ENCODE peak calls at places on chromosomes 7 and 10, in eight cellular contexts. D is right lobe of liver, X is tibial nerve, V is prostate gland, M is spleen, E is stomach, N is HepG2, K is lower leg skin. L is an unnamed sample.

GRCh38 chr10:72329290-72330058 is 25.2 kb downstream of the DNAJB12 start:
- DNase-seq in E (peak), K (no peak), N (no peak), X (no peak), D (no peak), M (peak), V (no peak), L (no peak)

GRCh38 chr7:537911-538634 is 18.4 kb upstream of the PDGFA start:
- DNase-seq in E (peak), D (no peak), K (no peak), N (peak), V (no peak), M (peak), X (no peak), L (no peak)

GRCh38 chr10:71323407-71323806 is 4.3 kb downstream of the SLC29A3 start:
- DNase-seq in E (no peak), M (no peak), D (no peak), V (no peak), X (no peak), K (no peak), N (peak), L (peak)

GRCh38 chr7:111096997-111097396 is 6.1 kb downstream of the LRRN3 start:
- DNase-seq in D (no peak), M (no peak), N (no peak), X (no peak), E (no peak), K (no peak), V (no peak), L (no peak)

GRCh38 chr10:31768467-31768866 is 160.2 kb downstream of the ARHGAP12 start:
- DNase-seq in M (no peak), X (no peak), V (no peak), E (no peak), D (no peak), N (no peak), K (no peak), L (no peak)

GRCh38 chr7:131265227-131265626 is 62.4 kb upstream of the MKLN1 start:
- DNase-seq in N (no peak), M (no peak), X (no peak), E (no peak), D (no peak), K (no peak), V (no peak), L (no peak)

GRCh38 chr7:107594961-107595737 is 15.1 kb downstream of the BCAP29 start:
- DNase-seq in D (no peak), X (no peak), K (no peak), E (no peak), M (no peak), N (no peak), V (no peak), L (no peak)

GRCh38 chr7:95684037-95684436 is 87.7 kb upstream of the PDK4 start:
- DNase-seq in X (peak), D (no peak), N (peak), V (no peak), M (no peak), E (no peak), K (no peak), L (peak)

GRCh38 chr7:94206295-94206694 is 188.4 kb upstream of the COL1A2 start:
- DNase-seq in D (no peak), N (no peak), E (no peak), V (no peak), X (no peak), K (no peak), M (no peak), L (no peak)

GRCh38 chr10:75616076-75616475 is 184.7 kb downstream of the LRMDA start:
- DNase-seq in D (no peak), E (no peak), M (no peak), K (no peak), N (no peak), V (no peak), X (no peak), L (no peak)

GRCh38 chr7:157370761-157371160 is 34.0 kb downstream of the DNAJB6 start:
- DNase-seq in D (no peak), N (no peak), K (no peak), X (no peak), V (no peak), E (no peak), M (no peak), L (no peak)

GRCh38 chr7:1052031-1052818 is 7.9 kb downstream of the GPR146 start:
- DNase-seq in D (no peak), V (no peak), X (no peak), K (no peak), N (no peak), M (peak), E (no peak), L (no peak)

GRCh38 chr7:70243443-70243842 is 645.2 kb downstream of the AUTS2 start:
- DNase-seq in V (no peak), K (no peak), E (no peak), N (no peak), M (no peak), X (no peak), D (no peak), L (no peak)

GRCh38 chr10:73850863-73851461 is 23.4 kb downstream of the CAMK2G start:
- DNase-seq in X (peak), N (no peak), M (no peak), V (no peak), E (no peak), K (no peak), D (no peak), L (no peak)

GRCh38 chr7:144818516-144818915 is 17.3 kb downstream of the TPK1 start:
- DNase-seq in X (no peak), M (no peak), K (no peak), N (no peak), E (no peak), D (no peak), V (no peak), L (no peak)

GRCh38 chr10:122254831-122255230 is 16.3 kb upstream of the BTBD16 start:
- DNase-seq in E (no peak), V (no peak), N (no peak), K (no peak), X (no peak), M (peak), D (no peak), L (no peak)

GRCh38 chr7:27605689-27606269 is 56.9 kb downstream of the HIBADH start:
- DNase-seq in N (peak), M (no peak), D (no peak), V (no peak), E (no peak), K (no peak), X (peak), L (peak)

GRCh38 chr7:47725031-47725780 is 143.3 kb upstream of the TNS3 start:
- DNase-seq in D (no peak), K (no peak), X (no peak), N (peak), M (no peak), E (peak), V (no peak), L (no peak)

GRCh38 chr7:54995166-54995565 is 23.7 kb upstream of the EGFR start:
- DNase-seq in V (no peak), E (no peak), M (no peak), D (no peak), K (no peak), N (no peak), X (no peak), L (no peak)

GRCh38 chr7:28893888-28894287 is 64.2 kb downstream of the TRIL start:
- DNase-seq in D (no peak), V (no peak), N (no peak), X (no peak), E (no peak), K (no peak), M (no peak), L (no peak)

GRCh38 chr10:129049501-129049900 is 417.5 kb upstream of the MGMT start:
- DNase-seq in M (no peak), N (no peak), D (no peak), X (no peak), V (no peak), E (no peak), K (no peak), L (no peak)

GRCh38 chr7:158357898-158358821 is 229.5 kb downstream of the PTPRN2 start:
- DNase-seq in D (no peak), X (no peak), N (no peak), K (no peak), M (peak), V (no peak), E (no peak), L (no peak)

DNA sequence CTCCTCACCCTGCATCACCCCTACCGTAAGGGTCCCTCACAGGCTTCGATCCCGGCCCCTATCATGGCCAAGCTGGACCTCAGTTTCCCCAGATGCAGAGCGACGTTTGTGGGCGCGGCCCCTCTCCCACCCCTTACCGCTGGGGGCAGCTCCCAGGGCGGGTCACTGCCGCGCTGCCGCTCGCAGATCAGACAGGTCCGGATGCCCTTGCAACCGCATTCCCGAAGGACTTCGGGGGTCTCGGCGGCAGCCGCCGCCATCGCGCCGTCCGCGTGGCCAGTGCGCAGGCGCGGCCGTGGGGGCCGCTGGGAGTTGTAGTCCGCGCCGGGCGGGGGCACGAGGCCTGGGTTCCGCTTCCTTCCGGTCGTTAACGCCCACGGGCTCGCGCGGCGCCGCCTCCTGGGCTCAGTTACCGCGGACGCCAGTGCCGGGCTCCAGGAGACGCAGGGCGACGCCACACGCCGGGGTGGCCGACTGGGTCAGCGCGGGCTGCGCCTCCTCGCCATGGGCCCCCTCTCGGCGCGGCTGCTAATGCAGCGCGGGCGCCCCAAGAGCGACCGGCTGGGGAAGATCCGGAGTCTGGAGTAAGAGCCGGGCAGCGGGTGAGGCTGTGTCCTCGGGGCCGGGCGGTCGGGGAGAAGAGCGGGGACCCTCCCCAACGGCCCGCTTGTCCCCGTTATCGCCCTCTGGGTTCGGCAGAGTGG is at the start of the genes ALKBH4 and LRWD1:
- DNase-seq in K (peak), E (peak), X (peak), D (peak), M (peak), N (peak), V (peak), L (peak)
- TF ChIP-seq POLR2A in K (no peak), E (no peak), X (peak), D (peak), M (peak), N (peak), V (peak), L (peak)

DNA sequence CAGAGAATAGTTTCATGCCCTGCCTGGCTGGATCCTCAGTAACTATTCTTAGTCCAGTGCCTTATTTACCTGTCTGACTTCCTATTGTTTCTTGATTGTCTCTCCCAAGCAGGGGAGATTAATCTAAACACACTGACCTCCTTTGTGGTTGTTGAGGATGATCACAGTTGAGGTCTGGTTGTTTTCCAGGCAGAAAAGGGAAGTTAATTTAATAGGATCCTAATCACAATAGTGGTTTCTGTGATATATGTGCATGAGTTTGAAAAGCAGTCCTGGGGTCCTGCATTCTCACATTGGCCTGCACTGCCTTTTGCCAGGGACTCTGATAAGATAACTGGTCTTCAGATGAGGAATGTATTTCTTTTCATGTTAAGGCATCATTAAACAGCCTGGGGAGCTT is 130.1 kb downstream of the SND1 start:
- DNase-seq in N (no peak), X (no peak), E (no peak), M (no peak), K (no peak), V (no peak), D (no peak), L (no peak)
- TF ChIP-seq POLR2A in N (no peak), X (no peak), E (no peak), M (no peak), K (no peak), V (no peak), D (no peak), L (no peak)

GRCh38 chr10:63671317-63671937 is 150.2 kb downstream of the REEP3 start:
- DNase-seq in N (no peak), V (no peak), E (no peak), K (no peak), X (no peak), D (no peak), M (no peak), L (no peak)

GRCh38 chr10:63667596-63667995 is 146.4 kb downstream of the REEP3 start:
- DNase-seq in M (no peak), D (no peak), E (no peak), N (no peak), K (no peak), V (no peak), X (no peak), L (no peak)

GRCh38 chr10:63672491-63672890 is 151.3 kb downstream of the REEP3 start:
- DNase-seq in N (no peak), M (no peak), V (no peak), D (no peak), K (no peak), X (no peak), E (no peak), L (no peak)

GRCh38 chr10:63668081-63668480 is 146.9 kb downstream of the REEP3 start:
- DNase-seq in D (no peak), K (no peak), E (no peak), M (no peak), V (no peak), X (no peak), N (no peak), L (no peak)

GRCh38 chr10:63670291-63670898 is 149.2 kb downstream of the REEP3 start:
- DNase-seq in N (no peak), X (peak), D (no peak), E (no peak), K (no peak), V (no peak), M (no peak), L (no peak)
- TF ChIP-seq POLR2A in N (no peak), X (no peak), D (peak), E (no peak), K (no peak), V (no peak), M (no peak), L (no peak)

DNA sequence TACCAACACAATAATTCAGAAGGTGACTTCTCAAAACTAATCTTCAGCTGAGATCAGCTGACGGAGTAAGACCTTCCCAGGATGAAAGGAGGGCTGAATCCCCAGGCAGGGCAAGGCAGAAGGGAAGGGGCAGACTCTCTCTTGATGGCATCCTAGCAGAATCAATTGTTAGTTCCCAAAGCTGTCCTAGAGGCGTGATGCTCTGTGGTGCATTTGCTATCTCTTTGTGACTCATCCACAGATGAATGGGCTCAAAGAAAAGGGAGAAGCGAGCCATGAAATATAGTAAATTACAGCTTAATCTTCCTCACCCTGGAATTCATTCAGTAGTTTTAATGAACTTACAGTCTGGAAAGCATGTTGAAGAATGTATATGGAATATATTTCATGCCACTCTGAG is 37.2 kb downstream of the PDE1C start:
- DNase-seq in V (no peak), D (no peak), E (no peak), X (no peak), N (no peak), M (no peak), K (no peak), L (no peak)
- TF ChIP-seq POLR2A in V (no peak), D (no peak), E (no peak), X (no peak), N (no peak), M (no peak), K (no peak), L (no peak)

DNA sequence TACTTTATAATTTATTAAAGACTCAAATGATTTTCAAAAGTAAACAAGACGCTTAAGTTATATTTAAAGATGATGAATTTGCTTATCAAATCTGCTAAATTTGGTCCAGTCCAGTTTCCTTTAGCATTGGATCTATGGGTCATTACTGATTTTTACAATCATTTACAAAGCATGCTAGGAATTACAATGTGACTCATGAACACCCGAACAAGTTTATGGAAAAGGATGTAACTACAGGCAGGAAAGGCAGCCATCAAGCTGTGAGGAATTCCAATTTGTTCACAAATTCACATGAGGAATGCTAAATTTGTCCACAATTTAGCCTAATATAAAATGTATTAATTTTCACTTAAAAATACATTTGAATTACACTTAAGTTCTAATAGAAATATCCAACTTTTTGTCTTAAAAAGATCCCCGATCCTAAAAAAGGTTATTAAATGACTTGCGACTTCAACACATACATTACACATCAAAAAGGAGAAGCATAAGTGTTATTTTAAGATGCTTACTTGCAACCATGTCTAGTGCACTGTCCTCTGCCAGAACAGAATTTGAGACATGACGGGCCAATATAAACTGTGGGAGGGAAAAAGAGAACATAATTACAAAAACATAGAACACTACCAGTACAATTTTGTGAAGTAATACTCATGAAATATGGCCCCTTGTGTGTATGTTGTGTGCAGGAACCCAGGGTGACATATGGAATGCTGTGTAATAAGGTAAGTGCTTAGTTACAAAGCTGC is 194.2 kb upstream of the SLC26A5 start:
- DNase-seq in D (no peak), K (no peak), X (no peak), M (no peak), E (no peak), N (no peak), V (no peak), L (no peak)
- TF ChIP-seq POLR2A in D (no peak), K (no peak), X (no peak), M (no peak), E (no peak), N (no peak), V (no peak), L (no peak)

GRCh38 chr7:5420108-5420840 is 3.4 kb downstream of the TNRC18 start:
- DNase-seq in X (no peak), V (peak), K (no peak), M (peak), E (peak), N (no peak), D (peak), L (no peak)
- TF ChIP-seq POLR2A in X (no peak), V (no peak), K (no peak), M (no peak), E (no peak), N (no peak), D (no peak), L (no peak)

DNA sequence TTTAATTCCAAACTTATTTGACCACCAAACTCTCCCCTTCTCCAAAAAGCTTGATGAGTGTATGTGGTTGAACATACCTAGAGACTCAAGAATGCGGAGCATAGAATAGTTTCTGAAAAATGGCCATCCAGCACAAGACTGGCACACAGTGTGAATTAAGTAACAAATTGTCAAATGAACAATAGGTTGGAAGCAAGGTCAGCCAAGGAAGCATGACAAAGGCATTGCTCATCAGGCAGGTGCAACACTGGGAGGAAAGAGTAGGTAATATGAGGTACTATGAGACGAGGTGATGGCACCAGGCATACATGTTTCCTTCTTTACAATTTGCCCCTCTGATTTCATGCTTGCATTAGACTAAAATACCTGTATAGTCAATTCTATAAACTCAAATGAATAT is 73.7 kb downstream of the DKK1 start:
- DNase-seq in E (no peak), K (no peak), X (no peak), D (no peak), M (no peak), V (no peak), N (no peak), L (no peak)
- TF ChIP-seq POLR2A in E (no peak), K (no peak), X (no peak), D (no peak), M (no peak), V (no peak), N (no peak), L (no peak)

GRCh38 chr10:93465806-93466675 is 16.1 kb downstream of the MYOF start:
- DNase-seq in E (peak), X (peak), K (peak), D (no peak), M (no peak), V (peak), N (peak), L (no peak)
- TF ChIP-seq POLR2A in E (no peak), X (no peak), K (no peak), D (no peak), M (no peak), V (peak), N (no peak), L (no peak)

DNA sequence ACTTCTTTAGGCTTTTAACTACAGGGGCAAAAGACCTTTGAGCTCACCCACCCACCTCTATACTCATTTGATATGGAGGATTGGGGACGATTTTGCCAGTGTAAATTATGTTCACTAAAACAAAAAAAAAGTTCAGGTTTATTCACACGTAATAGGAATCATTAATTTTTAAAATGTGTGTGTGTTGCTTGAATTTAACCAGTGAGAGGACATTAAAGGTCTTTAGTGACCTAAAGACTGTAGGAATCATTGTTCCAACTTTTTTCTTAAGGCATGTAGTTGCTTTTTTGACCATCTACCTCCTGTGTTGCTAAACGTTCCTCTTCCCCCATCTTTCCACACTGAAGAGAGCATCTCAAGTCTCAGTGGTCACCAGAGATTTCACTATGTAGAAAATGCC is 1.1 kb downstream of the SSBP1 start:
- DNase-seq in D (no peak), X (no peak), M (no peak), E (no peak), N (no peak), V (no peak), K (no peak), L (no peak)
- TF ChIP-seq POLR2A in D (no peak), X (no peak), M (no peak), E (no peak), N (no peak), V (no peak), K (no peak), L (no peak)